ENCODE peak calls at places on chromosome 17, in six cellular contexts. N, S, B, X, R and W are unnamed samples.

GRCh38 chr17:27241346-27241946 is 52.5 kb upstream of the WSB1 start:
- DNase-seq in N (no peak), S (no peak), B (peak; percentile 15), X (peak; percentile 41), R (peak; percentile 86), W (no peak)

GRCh38 chr17:74296548-74296936 is 22.5 kb downstream of the DNAI2 start:
- DNase-seq in N (no peak), S (no peak), B (peak; percentile 26), X (no peak), R (peak; percentile 51), W (no peak)

GRCh38 chr17:78748730-78749317 is 33.2 kb downstream of the CYTH1 start:
- DNase-seq in N (no peak), S (peak; percentile 80), B (no peak), X (no peak), R (no peak), W (no peak)

GRCh38 chr17:79461041-79461440 is 149.8 kb downstream of the RBFOX3 start:
- DNase-seq in N (no peak), S (no peak), B (peak; percentile 42), X (no peak), R (no peak), W (no peak)

GRCh38 chr17:73549841-73550430 is 94.3 kb downstream of the SDK2 start:
- DNase-seq in N (no peak), S (no peak), B (no peak), X (no peak), R (no peak), W (no peak)

GRCh38 chr17:72525225-72525988 is 404.6 kb downstream of the SOX9 start:
- DNase-seq in N (no peak), S (no peak), B (no peak), X (no peak), R (no peak), W (no peak)

GRCh38 chr17:51120357-51120738 is 320 bp downstream of the SPAG9 start:
- DNase-seq in N (peak; percentile 48), S (no peak), B (peak; percentile 22), X (no peak), R (no peak), W (no peak)

GRCh38 chr17:67624886-67625656 is 92.7 kb upstream of the NOL11 start:
- DNase-seq in N (no peak), S (no peak), B (no peak), X (no peak), R (no peak), W (peak; percentile 26)

GRCh38 chr17:37557482-37557881 is 51.7 kb downstream of the SYNRG start:
- DNase-seq in N (no peak), S (no peak), B (no peak), X (no peak), R (no peak), W (no peak)

GRCh38 chr17:29591737-29592624 is 951 bp upstream of the ANKRD13B start:
- DNase-seq in N (peak; percentile 89), S (peak; percentile 95), B (peak; percentile 50), X (no peak), R (peak; percentile 97), W (peak; percentile 91)

GRCh38 chr17:8417806-8418205 is 17.9 kb upstream of the NDEL1 start:
- DNase-seq in N (no peak), S (no peak), B (no peak), X (no peak), R (no peak), W (no peak)

GRCh38 chr17:15510361-15510760 is 42.9 kb upstream of the CDRT4 start:
- DNase-seq in N (no peak), S (no peak), B (peak; percentile 85), X (no peak), R (no peak), W (no peak)

GRCh38 chr17:33277436-33278100 is 15.5 kb downstream of the ASIC2 start:
- DNase-seq in N (no peak), S (no peak), B (no peak), X (no peak), R (no peak), W (no peak)

GRCh38 chr17:43709210-43709609 is 47.5 kb upstream of the MEOX1 start:
- DNase-seq in N (no peak), S (no peak), B (no peak), X (no peak), R (no peak), W (no peak)

GRCh38 chr17:77419547-77420475 is 279.0 kb downstream of the SEC14L1 start:
- DNase-seq in N (no peak), S (no peak), B (no peak), X (no peak), R (no peak), W (no peak)

GRCh38 chr17:45129426-45129939 is 2.8 kb downstream of the PLCD3 start:
- DNase-seq in N (no peak), S (no peak), B (no peak), X (no peak), R (no peak), W (no peak)